ENCODE peak calls at places on chromosome 2, in five cellular contexts. K, F, G, M and Q are unnamed samples.

GRCh38 chr2:178641498-178641897 is 161.2 kb downstream of the PLEKHA3 start:
- DNase-seq in K (no peak), F (no peak), G (no peak), M (no peak), Q (no peak)

GRCh38 chr2:174711206-174711605 is 53.1 kb downstream of the CHRNA1 start:
- DNase-seq in K (peak; percentile 51), F (no peak), G (no peak), M (no peak), Q (no peak)

GRCh38 chr2:86746903-86747302 is 26.8 kb downstream of the RMND5A start:
- DNase-seq in K (no peak), F (no peak), G (no peak), M (no peak), Q (no peak)

GRCh38 chr2:233354971-233355574 is 779 bp downstream of the DGKD start:
- DNase-seq in K (no peak), F (no peak), G (peak; percentile 78), M (no peak), Q (peak; percentile 59)

GRCh38 chr2:128622916-128623620 is 304.4 kb upstream of the HS6ST1 start:
- DNase-seq in K (no peak), F (no peak), G (peak; percentile 29), M (no peak), Q (peak; percentile 24)

GRCh38 chr2:83022631-83023210 is 1436.4 kb downstream of the SUCLG1 start:
- DNase-seq in K (peak; percentile 38), F (no peak), G (no peak), M (no peak), Q (no peak)

GRCh38 chr2:21418456-21418855 is 294.7 kb downstream of the TDRD15 start:
- DNase-seq in K (no peak), F (no peak), G (no peak), M (no peak), Q (no peak)

GRCh38 chr2:38528008-38528442 is 74.7 kb downstream of the HNRNPLL start:
- DNase-seq in K (peak; percentile 64), F (peak; percentile 73), G (no peak), M (no peak), Q (no peak)

GRCh38 chr2:164778723-164779122 is 62.9 kb downstream of the COBLL1 start:
- DNase-seq in K (no peak), F (no peak), G (no peak), M (no peak), Q (no peak)

GRCh38 chr2:38731684-38732221 is 19.4 kb downstream of the SRSF7 start:
- DNase-seq in K (no peak), F (no peak), G (no peak), M (peak; percentile 79), Q (no peak)

GRCh38 chr2:49222975-49223528 is 68.7 kb upstream of the FSHR start:
- DNase-seq in K (peak; percentile 14), F (no peak), G (no peak), M (no peak), Q (no peak)

GRCh38 chr2:30655660-30656059 is 151.6 kb downstream of the CAPN13 start:
- DNase-seq in K (peak; percentile 64), F (no peak), G (no peak), M (no peak), Q (no peak)

GRCh38 chr2:149375801-149376349 is 45.5 kb downstream of the LYPD6 start:
- DNase-seq in K (peak; percentile 16), F (no peak), G (no peak), M (no peak), Q (no peak)

GRCh38 chr2:166000401-166000800 is 46.8 kb upstream of the TTC21B start:
- DNase-seq in K (no peak), F (no peak), G (no peak), M (no peak), Q (no peak)

GRCh38 chr2:188102881-188103280 is 188.8 kb upstream of the GULP1 start:
- DNase-seq in K (no peak), F (no peak), G (no peak), M (no peak), Q (no peak)

GRCh38 chr2:217980036-217980435 is 22.8 kb downstream of the TNS1 start:
- DNase-seq in K (no peak), F (no peak), G (peak; percentile 91), M (no peak), Q (no peak)

GRCh38 chr2:35501076-35501475 is 854.5 kb upstream of the CRIM1 start:
- DNase-seq in K (no peak), F (no peak), G (no peak), M (no peak), Q (no peak)

GRCh38 chr2:134657650-134658250 is 61.0 kb downstream of the TMEM163 start:
- DNase-seq in K (no peak), F (peak; percentile 27), G (no peak), M (no peak), Q (no peak)

GRCh38 chr2:102147935-102148334 is 5.4 kb downstream of the IL1R1 start:
- DNase-seq in K (peak; percentile 88), F (no peak), G (no peak), M (no peak), Q (no peak)

GRCh38 chr2:160464017-160464416 is 29.6 kb downstream of the RBMS1 start:
- DNase-seq in K (no peak), F (no peak), G (no peak), M (no peak), Q (no peak)

GRCh38 chr2:24791452-24791851 is 1.7 kb downstream of the PTRHD1 start:
- DNase-seq in K (no peak), F (no peak), G (no peak), M (no peak), Q (no peak)

GRCh38 chr2:167581961-167582574 is 665.3 kb downstream of the STK39 start:
- DNase-seq in K (peak; percentile 4), F (no peak), G (no peak), M (no peak), Q (no peak)

GRCh38 chr2:196798980-196799379 is 503 bp downstream of the GTF3C3 start:
- DNase-seq in K (peak; percentile 10), F (no peak), G (no peak), M (no peak), Q (no peak)

GRCh38 chr2:204356128-204356527 is 189.1 kb upstream of the PARD3B start:
- DNase-seq in K (no peak), F (no peak), G (no peak), M (no peak), Q (no peak)

GRCh38 chr2:54724150-54724559 is 693 bp downstream of the EML6 start:
- DNase-seq in K (no peak), F (no peak), G (no peak), M (no peak), Q (no peak)

GRCh38 chr2:136117909-136118818 is at the start of gene CXCR4:
- DNase-seq in K (peak; percentile 40), F (peak; percentile 47), G (peak; percentile 77), M (peak; percentile 78), Q (peak; percentile 87)

GRCh38 chr2:46131-46470 is 204 bp downstream of the FAM110C start:
- DNase-seq in K (no peak), F (no peak), G (no peak), M (no peak), Q (no peak)
- TF ChIP-seq CTCF in K (no peak), F (no peak), G (no peak), M (no peak), Q (no peak)

DNA sequence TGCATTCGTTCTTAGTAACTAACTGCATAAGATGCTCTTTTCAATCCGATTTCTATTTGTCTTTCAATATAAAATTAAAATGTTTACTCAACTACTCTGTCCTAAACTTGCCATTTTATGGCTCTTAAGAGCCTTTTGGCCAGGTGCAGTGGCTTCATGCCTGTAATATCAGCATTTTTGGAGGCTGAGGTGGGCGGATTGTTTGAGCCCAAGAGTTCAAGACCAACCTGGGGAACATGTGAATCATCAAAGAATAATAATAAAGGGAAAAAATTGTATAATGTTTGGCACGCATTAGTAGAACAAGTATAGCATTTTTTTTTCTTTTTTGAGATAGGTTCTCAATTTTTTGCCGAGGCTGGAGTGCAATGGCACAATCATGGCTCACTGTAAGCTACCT is 92.5 kb downstream of the C2orf74 start:
- DNase-seq in K (no peak), F (no peak), G (no peak), M (no peak), Q (no peak)
- H3K27ac ChIP-seq in K (no peak overlapping the region), F (peak overlapping the region; percentile 42), G (no peak overlapping the region), M (no peak overlapping the region), Q (no peak overlapping the region)

GRCh38 chr2:237473474-237474453 is 13.3 kb upstream of the MLPH start:
- DNase-seq in K (peak; percentile 64), F (no peak), G (peak; percentile 68), M (no peak), Q (peak; percentile 89)

GRCh38 chr2:237474511-237474911 is 12.5 kb upstream of the MLPH start:
- DNase-seq in K (peak; percentile 69), F (no peak), G (peak; percentile 82), M (no peak), Q (peak; percentile 74)

GRCh38 chr2:237478095-237478494 is 9.0 kb upstream of the MLPH start:
- DNase-seq in K (no peak), F (no peak), G (no peak), M (no peak), Q (no peak)

GRCh38 chr2:237474931-237475703 is 11.9 kb upstream of the MLPH start:
- DNase-seq in K (peak; percentile 93), F (peak; percentile 85), G (peak; percentile 95), M (peak; percentile 81), Q (peak; percentile 91)

DNA sequence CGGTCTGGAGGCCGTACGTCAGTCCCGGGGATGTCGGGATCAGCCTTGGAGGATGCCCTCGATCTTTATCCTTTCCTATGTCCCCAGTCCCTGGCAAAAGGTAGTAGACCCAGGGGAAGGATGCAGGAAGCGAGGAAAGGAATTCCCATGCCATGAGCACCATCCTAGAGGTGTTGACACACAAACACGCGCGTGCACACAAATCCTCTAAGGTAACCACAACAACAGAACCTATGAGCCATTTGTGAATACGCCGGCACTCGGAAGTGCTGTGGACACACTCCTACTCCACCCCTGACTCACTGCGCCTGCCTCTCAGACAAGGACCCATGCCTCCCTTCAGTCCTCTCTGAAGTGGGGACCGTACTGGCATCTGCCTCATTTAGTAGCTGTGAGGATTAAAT is 11.3 kb upstream of the MLPH start:
- DNase-seq in K (peak; percentile 73), F (peak; percentile 76), G (no peak), M (no peak), Q (peak; percentile 79)
- TF ChIP-seq CTCF in K (peak; percentile 15), F (no peak), G (no peak), M (no peak), Q (peak; percentile 11)

GRCh38 chr2:177585234-177585863 is 192.8 kb downstream of the AGPS start:
- DNase-seq in K (no peak), F (no peak), G (peak; percentile 70), M (peak; percentile 76), Q (no peak)

GRCh38 chr2:177589191-177589590 is 196.6 kb downstream of the AGPS start:
- DNase-seq in K (no peak), F (no peak), G (no peak), M (no peak), Q (no peak)

GRCh38 chr2:177588671-177589070 is 196.1 kb downstream of the AGPS start:
- DNase-seq in K (no peak), F (no peak), G (no peak), M (no peak), Q (no peak)

GRCh38 chr2:177584293-177584692 is 191.7 kb downstream of the AGPS start:
- DNase-seq in K (no peak), F (no peak), G (no peak), M (no peak), Q (no peak)

DNA sequence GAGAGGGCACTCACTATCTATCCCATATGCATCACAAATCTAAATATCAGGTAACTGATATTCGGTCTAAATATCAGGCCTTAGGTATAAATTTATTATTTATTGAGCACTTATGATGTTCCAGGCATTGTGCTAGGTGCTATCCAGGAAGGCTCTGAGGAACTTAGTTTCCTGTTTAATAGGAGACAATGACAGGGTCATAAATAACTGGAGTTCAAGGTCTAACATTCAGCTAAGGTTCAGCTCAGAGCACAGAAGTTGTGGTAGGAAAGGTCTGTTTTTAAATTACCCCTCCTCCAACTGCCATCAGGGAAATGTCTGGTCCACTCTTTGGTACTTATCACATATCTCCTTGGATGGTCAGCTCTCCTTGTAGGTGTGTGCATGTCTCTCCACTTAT is 193.6 kb downstream of the AGPS start:
- DNase-seq in K (no peak), F (no peak), G (no peak), M (no peak), Q (no peak)
- H3K27ac ChIP-seq in K (peak overlapping the region; percentile 21), F (no peak overlapping the region), G (peak overlapping the region; percentile 68), M (no peak overlapping the region), Q (no peak overlapping the region)